ENCODE peak calls at places on chromosomes 1 and 21, in five cellular contexts. C, M, I, S and Q are unnamed samples.

GRCh38 chr21:38498057-38498833 is at the start of gene ERG:
- DNase-seq in C (peak; percentile 19), M (no peak), I (no peak), S (no peak), Q (no peak)

GRCh38 chr1:59506952-59507351 is 210.1 kb downstream of the FGGY start:
- DNase-seq in C (peak; percentile 40), M (peak; percentile 29), I (no peak), S (peak; percentile 54), Q (peak; percentile 61)

GRCh38 chr1:70319750-70320149 is 34.8 kb downstream of the ANKRD13C start:
- DNase-seq in C (peak; percentile 3), M (peak; percentile 45), I (no peak), S (no peak), Q (no peak)

GRCh38 chr21:32538147-32538792 is 47.1 kb downstream of the TCP10L start:
- DNase-seq in C (no peak), M (no peak), I (no peak), S (no peak), Q (no peak)

GRCh38 chr1:40646385-40646784 is 19.1 kb downstream of the RIMS3 start:
- DNase-seq in C (peak; percentile 32), M (no peak), I (no peak), S (no peak), Q (no peak)

GRCh38 chr1:100377590-100378361 is 25.5 kb downstream of the CDC14A start:
- DNase-seq in C (no peak), M (no peak), I (no peak), S (no peak), Q (no peak)

GRCh38 chr21:35195232-35195631 is 146.1 kb upstream of the RUNX1 start:
- DNase-seq in C (no peak), M (no peak), I (no peak), S (no peak), Q (no peak)

GRCh38 chr1:12179111-12179519 is 12.3 kb downstream of the TNFRSF1B start:
- DNase-seq in C (peak; percentile 62), M (peak; percentile 46), I (peak; percentile 72), S (no peak), Q (peak; percentile 62)

GRCh38 chr1:44596511-44596910 is 77.8 kb downstream of the TMEM53 start:
- DNase-seq in C (no peak), M (no peak), I (no peak), S (no peak), Q (no peak)

GRCh38 chr1:204461331-204462228 is 33.0 kb downstream of the PIK3C2B start:
- DNase-seq in C (peak; percentile 31), M (no peak), I (no peak), S (no peak), Q (no peak)

GRCh38 chr1:17412093-17412870 is 27.2 kb downstream of the RCC2 start:
- DNase-seq in C (no peak), M (no peak), I (no peak), S (peak; percentile 43), Q (no peak)

GRCh38 chr1:47529520-47530098 is 91.8 kb downstream of the FOXD2 start:
- DNase-seq in C (no peak), M (no peak), I (no peak), S (no peak), Q (peak; percentile 54)

GRCh38 chr1:32701951-32702598 is 495 bp downstream of the SYNC start:
- DNase-seq in C (peak; percentile 27), M (no peak), I (no peak), S (peak; percentile 64), Q (peak; percentile 53)

GRCh38 chr1:190250368-190250767 is 227.3 kb downstream of the BRINP3 start:
- DNase-seq in C (peak; percentile 16), M (no peak), I (no peak), S (no peak), Q (no peak)

GRCh38 chr1:101004061-101004460 is 21.5 kb downstream of the DPH5 start:
- DNase-seq in C (peak; percentile 72), M (no peak), I (no peak), S (no peak), Q (no peak)

GRCh38 chr1:156435551-156436318 is 64.8 kb downstream of the MEF2D start:
- DNase-seq in C (peak; percentile 25), M (no peak), I (no peak), S (no peak), Q (no peak)

GRCh38 chr1:72283204-72284083 is 1.1 kb upstream of the NEGR1 start:
- DNase-seq in C (peak; percentile 82), M (peak; percentile 50), I (peak; percentile 1), S (peak; percentile 73), Q (peak; percentile 53)

GRCh38 chr1:78645728-78646127 is 3.9 kb upstream of the IFI44 start:
- DNase-seq in C (no peak), M (no peak), I (no peak), S (no peak), Q (no peak)

GRCh38 chr21:46356005-46356338 is 32.0 kb downstream of the PCNT start:
- DNase-seq in C (no peak), M (no peak), I (no peak), S (no peak), Q (no peak)

GRCh38 chr1:67830928-67831596 is 2.2 kb downstream of the GNG12 start:
- DNase-seq in C (no peak), M (no peak), I (no peak), S (no peak), Q (no peak)

GRCh38 chr1:28737245-28738137 is 751 bp downstream of the YTHDF2 start:
- DNase-seq in C (peak; percentile 59), M (no peak), I (peak; percentile 52), S (peak; percentile 51), Q (peak; percentile 75)

GRCh38 chr1:109983380-109984189 is 980 bp upstream of the AHCYL1 start:
- DNase-seq in C (peak; percentile 84), M (no peak), I (no peak), S (no peak), Q (no peak)

GRCh38 chr1:182301467-182302198 is 90.0 kb downstream of the GLUL start:
- DNase-seq in C (peak; percentile 94), M (peak; percentile 15), I (peak; percentile 14), S (no peak), Q (peak; percentile 76)

GRCh38 chr1:160486453-160486852 is 36.6 kb downstream of the SLAMF6 start:
- DNase-seq in C (no peak), M (no peak), I (no peak), S (no peak), Q (no peak)

GRCh38 chr1:36203554-36204346 is 20.5 kb upstream of the THRAP3 start:
- DNase-seq in C (peak; percentile 83), M (no peak), I (no peak), S (peak; percentile 67), Q (peak; percentile 89)

GRCh38 chr1:33361553-33362262 is 40.8 kb upstream of the A3GALT2 start:
- DNase-seq in C (peak; percentile 82), M (no peak), I (no peak), S (no peak), Q (peak; percentile 46)

GRCh38 chr1:222454782-222455181 is 93.1 kb downstream of the HHIPL2 start:
- DNase-seq in C (no peak), M (peak; percentile 56), I (no peak), S (no peak), Q (no peak)

GRCh38 chr1:150674881-150675280 is 22.1 kb downstream of the GOLPH3L start:
- DNase-seq in C (no peak), M (no peak), I (no peak), S (no peak), Q (no peak)

GRCh38 chr1:43979528-43980254 is 681 bp downstream of the B4GALT2 start:
- DNase-seq in C (peak; percentile 63), M (no peak), I (no peak), S (peak; percentile 54), Q (peak; percentile 79)